ENCODE peak calls at places on chromosomes 7 and 10, in ten cellular contexts. O is NCI-H1417; H is IMR-90; B is body of pancreas; X is RCC 7860; C is Right ventricle myocardium inferior; S is left ventricle myocardium superior; A is stimulated activated CD4-positive, alpha-beta T cell treated with anti-CD3 and anti-CD28 coated beads, Interleukin-12 subunit alpha, Interleukin-12 subunit beta, amount 100 ng/mL, for 4 hours; D is GM04504; L is AG09309. I is an unnamed sample.

GRCh38 chr7:24826662-24827020 is 69.4 kb upstream of the GSDME start:
- DNase-seq in O (no peak), H (no peak), B (no peak), X (no peak), C (no peak), S (no peak), A (no peak), D (no peak), L (no peak), I (no peak)

GRCh38 chr7:39304683-39305405 is 261.4 kb upstream of the YAE1 start:
- DNase-seq in O (no peak), H (no peak), B (no peak), X (no peak), C (no peak), S (no peak), A (no peak), D (no peak), L (no peak), I (no peak)

GRCh38 chr10:125928928-125929585 is 32.7 kb downstream of the FANK1 start:
- DNase-seq in O (no peak), H (no peak), B (no peak), X (no peak), C (no peak), S (no peak), A (no peak), D (no peak), L (no peak), I (no peak)

GRCh38 chr7:143993924-143994323 is 6.2 kb upstream of the OR6B1 start:
- DNase-seq in O (no peak), H (no peak), B (no peak), X (no peak), C (no peak), S (no peak), A (no peak), D (no peak), L (no peak), I (no peak)

GRCh38 chr10:86371116-86371515 is 4.5 kb upstream of the GRID1 start:
- DNase-seq in O (no peak), H (no peak), B (no peak), X (no peak), C (no peak), S (no peak), A (no peak), D (no peak), L (no peak), I (no peak)

GRCh38 chr10:131184503-131184902 is 127.0 kb downstream of the TCERG1L start:
- DNase-seq in O (no peak), H (no peak), B (no peak), X (no peak), C (no peak), S (no peak), A (no peak), D (no peak), L (no peak), I (no peak)

GRCh38 chr7:135998081-135998480 is 20.9 kb upstream of the MTPN start:
- DNase-seq in O (no peak), H (no peak), B (no peak), X (no peak), C (no peak), S (no peak), A (no peak), D (peak), L (no peak), I (no peak)

GRCh38 chr7:80263321-80263720 is 128.7 kb downstream of the GNAI1 start:
- DNase-seq in O (no peak), H (no peak), B (no peak), X (no peak), C (no peak), S (no peak), A (no peak), D (no peak), L (no peak), I (no peak)

GRCh38 chr7:2084331-2084730 is 148.4 kb downstream of the MAD1L1 start:
- DNase-seq in O (no peak), H (no peak), B (no peak), X (no peak), C (no peak), S (no peak), A (no peak), D (no peak), L (no peak), I (no peak)

GRCh38 chr7:119320316-119320715 is 952.7 kb upstream of the KCND2 start:
- DNase-seq in O (no peak), H (no peak), B (no peak), X (no peak), C (no peak), S (no peak), A (no peak), D (no peak), L (no peak), I (no peak)

GRCh38 chr7:128080169-128080568 is 48.9 kb upstream of the LRRC4 start:
- DNase-seq in O (no peak), H (no peak), B (no peak), X (no peak), C (peak), S (no peak), A (no peak), D (no peak), L (no peak), I (no peak)

GRCh38 chr10:59383436-59383835 is 21.1 kb upstream of the FAM13C start:
- DNase-seq in O (no peak), H (peak), B (no peak), X (no peak), C (no peak), S (no peak), A (no peak), D (no peak), L (no peak), I (no peak)

GRCh38 chr10:86798636-86799035 is 42.2 kb downstream of the BMPR1A start:
- DNase-seq in O (peak), H (peak), B (no peak), X (no peak), C (no peak), S (no peak), A (no peak), D (no peak), L (no peak), I (no peak)

I was measured in retinal pigment epithelial cell.